ENCODE peak calls at places on chromosomes 5 and 9, in four cellular contexts. R is stimulated activated naive CD8-positive, alpha-beta T cell treated with anti-CD3 and anti-CD28 coated beads, Interleukin-15, amount 100 ng/mL, for 72 hours; L is RCC 7860; W is GM20000. Y is an unnamed sample.

GRCh38 chr9:35598863-35599590 is 6.0 kb upstream of the TESK1 start:
- DNase-seq in W (no peak), R (no peak), L (no peak), Y (no peak)

GRCh38 chr9:130868230-130868629 is 28.4 kb downstream of the QRFP start:
- DNase-seq in R (no peak), W (no peak), L (no peak), Y (no peak)

GRCh38 chr5:168177831-168178450 is 113.5 kb upstream of the WWC1 start:
- DNase-seq in R (no peak), W (no peak), L (no peak), Y (no peak)

GRCh38 chr5:6740586-6741150 is 27.4 kb downstream of the TENT4A start:
- DNase-seq in L (no peak), W (no peak), R (no peak), Y (peak)

GRCh38 chr5:179485845-179486575 is 64.3 kb upstream of the RUFY1 start:
- DNase-seq in L (no peak), W (no peak), R (no peak), Y (no peak)

GRCh38 chr9:29332789-29333188 is 1759.5 kb upstream of the C9orf72 start:
- DNase-seq in R (no peak), W (no peak), L (peak), Y (no peak)

GRCh38 chr9:33244150-33244784 is 4.3 kb downstream of the SPINK4 start:
- DNase-seq in R (no peak), L (no peak), W (no peak), Y (no peak)

GRCh38 chr9:24464321-24464951 is 81.3 kb downstream of the IZUMO3 start:
- DNase-seq in L (peak), W (no peak), R (no peak), Y (no peak)

GRCh38 chr5:119304439-119304838 is 51.4 kb upstream of the TNFAIP8 start:
- DNase-seq in W (no peak), R (no peak), L (no peak), Y (no peak)

GRCh38 chr5:30376848-30377247 is 816.6 kb upstream of the CDH6 start:
- DNase-seq in W (no peak), R (no peak), L (no peak), Y (no peak)

GRCh38 chr5:35672995-35673394 is 55.3 kb downstream of the SPEF2 start:
- DNase-seq in W (no peak), L (no peak), R (peak), Y (no peak)

GRCh38 chr5:92309336-92309991 is 926.3 kb upstream of the ARRDC3 start:
- DNase-seq in L (peak), W (peak), R (no peak), Y (no peak)

GRCh38 chr5:142677212-142677611 is 8.7 kb downstream of the FGF1 start:
- DNase-seq in R (no peak), W (no peak), L (no peak), Y (no peak)

GRCh38 chr5:92552206-92553160 is 1028.5 kb downstream of the NR2F1-AS1 start:
- DNase-seq in R (no peak), L (peak), W (no peak), Y (no peak)

GRCh38 chr5:180960209-180960608 is 28.4 kb upstream of the BTNL3 start:
- DNase-seq in W (no peak), R (no peak), L (no peak), Y (no peak)

GRCh38 chr5:30539004-30539634 is 654.4 kb upstream of the CDH6 start:
- DNase-seq in L (no peak), W (no peak), R (no peak), Y (peak)

GRCh38 chr9:91346644-91347043 is 15.1 kb downstream of the AUH start:
- DNase-seq in L (no peak), R (no peak), W (no peak), Y (no peak)

GRCh38 chr5:32254987-32255900 is 57.5 kb downstream of the MTMR12 start:
- DNase-seq in R (no peak), L (no peak), W (no peak), Y (no peak)

GRCh38 chr9:97721396-97721795 is 24.3 kb upstream of the XPA start:
- DNase-seq in L (no peak), R (no peak), W (no peak), Y (no peak)

GRCh38 chr5:140014751-140015150 is 28.3 kb downstream of the NRG2 start:
- DNase-seq in L (no peak), R (no peak), W (no peak), Y (no peak)

GRCh38 chr9:130215341-130216119 is 43.3 kb downstream of the NCS1 start:
- DNase-seq in R (no peak), W (no peak), L (peak), Y (no peak)

GRCh38 chr5:177098103-177098771 is 11.5 kb downstream of the FGFR4 start:
- DNase-seq in W (no peak), L (no peak), R (no peak), Y (no peak)

GRCh38 chr9:93193373-93193725 is 9.4 kb downstream of the WNK2 start:
- DNase-seq in R (no peak), W (no peak), L (no peak), Y (no peak)

GRCh38 chr5:129410488-129410887 is 49.6 kb upstream of the ADAMTS19 start:
- DNase-seq in R (no peak), W (no peak), L (no peak), Y (no peak)

GRCh38 chr5:34684281-34684979 is 28.3 kb downstream of the RAI14 start:
- DNase-seq in W (no peak), L (peak), R (no peak), Y (no peak)

GRCh38 chr5:31185951-31186350 is 7.5 kb upstream of the CDH6 start:
- DNase-seq in L (no peak), W (no peak), R (no peak), Y (no peak)

GRCh38 chr9:89218040-89218928 is 39.7 kb upstream of the SHC3 start:
- DNase-seq in R (no peak), W (no peak), L (no peak), Y (no peak)

GRCh38 chr9:68560131-68560844 is 19.6 kb upstream of the TMEM252 start:
- DNase-seq in L (no peak), R (peak), W (peak), Y (peak)

GRCh38 chr9:99085949-99086948 is 18.7 kb upstream of the TGFBR1 start:
- DNase-seq in W (no peak), R (no peak), L (no peak), Y (no peak)

GRCh38 chr9:96080364-96080763 is 204.9 kb downstream of the ERCC6L2 start:
- DNase-seq in R (no peak), L (peak), W (no peak), Y (no peak)

GRCh38 chr5:66010476-66010875 is 84.1 kb downstream of the ERBIN start:
- DNase-seq in R (no peak), L (no peak), W (no peak), Y (no peak)

GRCh38 chr9:93325307-93326035 is 126.0 kb upstream of the FAM120A start:
- DNase-seq in W (no peak), L (no peak), R (no peak), Y (no peak)

GRCh38 chr5:139378941-139379361 is 4.1 kb downstream of the SLC23A1 start:
- DNase-seq in W (peak), L (no peak), R (no peak), Y (peak)

GRCh38 chr5:170945275-170945674 is 83.5 kb downstream of the RANBP17 start:
- DNase-seq in W (no peak), L (no peak), R (no peak), Y (no peak)

GRCh38 chr9:13324988-13325387 is 45.5 kb upstream of the MPDZ start:
- DNase-seq in L (no peak), W (no peak), R (no peak), Y (no peak)

GRCh38 chr9:71364196-71364955 is 243.0 kb upstream of the TRPM3 start:
- DNase-seq in L (no peak), W (no peak), R (no peak), Y (no peak)